ENCODE peak calls at places on chromosomes 11 and 22, in four cellular contexts. B is right atrium auricular region, V is fibroblast of villous mesenchyme, E is ovary. P is an unnamed sample.
A peak's percentile ranks its signal among the peaks of the same experiment; 100 is the strongest.

GRCh38 chr11:73201249-73201648 is 16.8 kb upstream of the P2RY2 start:
- DNase-seq in V (peak; percentile 29), B (no peak), E (peak; percentile 39), P (peak; percentile 73)

GRCh38 chr11:14972581-14973490 is 685 bp upstream of the CALCA start:
- DNase-seq in E (no peak), B (no peak), V (no peak), P (no peak)

GRCh38 chr11:11608783-11609232 is 13.0 kb downstream of the GALNT18 start:
- DNase-seq in V (peak; percentile 6), E (no peak), B (no peak), P (peak; percentile 18)

GRCh38 chr11:59754859-59755700 is at the start of gene STX3:
- DNase-seq in V (peak; percentile 66), B (peak; percentile 60), E (peak; percentile 83), P (peak; percentile 75)

GRCh38 chr22:44632823-44633478 is 69.1 kb upstream of the PRR5 start:
- DNase-seq in E (no peak), B (no peak), V (no peak), P (no peak)

GRCh38 chr11:124315052-124315451 is 1.3 kb upstream of the OR8D1 start:
- DNase-seq in E (no peak), B (no peak), V (peak; percentile 63), P (no peak)

GRCh38 chr11:122923302-122923701 is 40.7 kb downstream of the JHY start:
- DNase-seq in V (peak; percentile 26), B (no peak), E (no peak), P (no peak)

GRCh38 chr11:36451045-36451444 is 59.0 kb downstream of the TRAF6 start:
- DNase-seq in E (no peak), B (no peak), V (no peak), P (no peak)

GRCh38 chr11:786235-787083 is 3.4 kb downstream of the CEND1 start:
- DNase-seq in V (no peak), E (no peak), B (no peak), P (no peak)

GRCh38 chr11:16242806-16243205 is 113.5 kb downstream of the SOX6 start:
- DNase-seq in E (no peak), V (no peak), B (no peak), P (no peak)

GRCh38 chr11:28713850-28714249 is 605.7 kb downstream of the METTL15 start:
- DNase-seq in V (no peak), E (no peak), B (no peak), P (no peak)

GRCh38 chr22:46547883-46548244 is 10.4 kb upstream of the CELSR1 start:
- DNase-seq in V (peak; percentile 88), E (no peak), B (peak; percentile 89), P (peak; percentile 91)

GRCh38 chr11:125505518-125505917 is 9.5 kb upstream of the FEZ1 start:
- DNase-seq in B (no peak), E (no peak), V (no peak), P (no peak)

GRCh38 chr11:121367434-121367833 is 74.9 kb downstream of the SC5D start:
- DNase-seq in B (no peak), V (peak; percentile 34), E (no peak), P (peak; percentile 33)

GRCh38 chr22:20420157-20420842 is 17.3 kb downstream of the SCARF2 start:
- DNase-seq in V (no peak), B (no peak), E (peak; percentile 20), P (no peak)

GRCh38 chr11:105693075-105693474 is 83.2 kb downstream of the GRIA4 start:
- DNase-seq in V (peak; percentile 19), E (no peak), B (no peak), P (peak; percentile 1)

GRCh38 chr11:22711212-22711770 is 44.9 kb downstream of the GAS2 start:
- DNase-seq in V (no peak), B (no peak), E (no peak), P (no peak)

GRCh38 chr11:118312328-118312727 is 7.8 kb downstream of the CD3E start:
- DNase-seq in B (no peak), E (no peak), V (no peak), P (no peak)

GRCh38 chr11:9642894-9643293 is 21.0 kb upstream of the SWAP70 start:
- DNase-seq in V (no peak), E (no peak), B (no peak), P (no peak)

GRCh38 chr22:36052505-36052941 is 23.9 kb upstream of the RBFOX2 start:
- DNase-seq in E (no peak), V (peak; percentile 25), B (no peak), P (peak; percentile 72)

GRCh38 chr11:129460714-129461113 is 85.1 kb downstream of the BARX2 start:
- DNase-seq in V (no peak), B (no peak), E (no peak), P (no peak)

GRCh38 chr22:46604306-46604690 is 15.9 kb upstream of the GRAMD4 start:
- DNase-seq in B (no peak), E (no peak), V (peak; percentile 16), P (no peak)

GRCh38 chr11:87330072-87330678 is 292.4 kb downstream of the TMEM135 start:
- DNase-seq in B (no peak), E (no peak), V (no peak), P (no peak)

GRCh38 chr22:33247758-33248157 is 189.6 kb upstream of the SYN3 start:
- DNase-seq in B (no peak), E (no peak), V (no peak), P (peak; percentile 45)

GRCh38 chr22:25172153-25172552 is 27.5 kb upstream of the CRYBB3 start:
- DNase-seq in V (no peak), E (no peak), B (no peak), P (peak; percentile 17)

GRCh38 chr11:117874253-117874909 is 2.1 kb downstream of the FXYD6 start:
- DNase-seq in V (no peak), B (no peak), E (no peak), P (no peak)

GRCh38 chr22:50260801-50261614 is 475 bp downstream of the MAPK12 start:
- DNase-seq in V (peak; percentile 73), B (no peak), E (peak; percentile 76), P (peak; percentile 69)

GRCh38 chr11:118010738-118011461 is 24.7 kb downstream of the IL10RA start:
- DNase-seq in E (no peak), B (peak; percentile 66), V (no peak), P (no peak)

GRCh38 chr22:50112151-50113118 is 22.6 kb downstream of the MOV10L1 start:
- DNase-seq in E (no peak), V (peak; percentile 91), B (no peak), P (peak; percentile 89)

GRCh38 chr11:119942021-119942420 is 195.9 kb downstream of the TRIM29 start:
- DNase-seq in V (no peak), B (no peak), E (no peak), P (no peak)

DNA sequence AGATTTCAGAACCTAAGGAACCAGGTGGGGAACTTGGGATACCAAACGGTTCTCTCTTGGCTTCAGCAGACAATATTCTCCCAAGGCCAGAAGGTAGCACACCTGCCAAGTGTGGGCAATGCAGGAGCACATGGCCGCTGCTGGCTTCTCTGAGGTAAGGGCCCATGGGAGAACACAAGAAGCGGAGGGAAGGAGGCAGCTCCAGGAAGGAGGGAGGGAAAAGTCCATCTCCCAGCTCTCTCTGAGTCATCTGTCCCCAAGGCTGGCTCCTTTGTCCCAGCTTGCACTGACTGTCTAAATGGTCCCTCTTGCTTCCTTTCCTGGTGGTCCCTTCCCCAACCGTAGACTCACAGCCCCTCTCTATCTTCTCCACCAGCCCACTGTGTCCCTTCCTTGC is 557.9 kb upstream of the CADM1 start:
- DNase-seq in V (no peak), B (no peak), E (no peak), P (no peak)
- TF ChIP-seq CTCF in V (no peak), B (no peak), E (no peak), P (no peak)

GRCh38 chr11:133956650-133957633 is at the start of gene IGSF9B:
- DNase-seq in E (peak; percentile 92), B (peak; percentile 81), V (peak; percentile 49), P (peak; percentile 80)

GRCh38 chr11:133953571-133953970 is 3.2 kb downstream of the IGSF9B start:
- DNase-seq in E (no peak), B (no peak), V (no peak), P (no peak)

GRCh38 chr11:133955945-133956421 is 785 bp downstream of the IGSF9B start:
- DNase-seq in B (no peak), V (no peak), E (no peak), P (no peak)

GRCh38 chr11:133953999-133954398 is 2.8 kb downstream of the IGSF9B start:
- DNase-seq in E (no peak), B (no peak), V (no peak), P (no peak)

GRCh38 chr11:133955091-133955846 is 1.5 kb downstream of the IGSF9B start:
- DNase-seq in E (peak; percentile 49), B (peak; percentile 72), V (no peak), P (peak; percentile 22)
- H3K4me3 ChIP-seq in E (peak overlapping the region; percentile 63), B (peak overlapping the region; percentile 56), V (no peak overlapping the region), P (no peak overlapping the region)

GRCh38 chr11:65266210-65266609 is 4.4 kb downstream of the POLA2 start:
- DNase-seq in B (no peak), V (no peak), E (no peak), P (no peak)
- TF ChIP-seq CTCF in B (no peak), V (no peak), E (no peak), P (peak; percentile 48)

GRCh38 chr22:31577711-31578110 is 81.4 kb downstream of the SFI1 start:
- DNase-seq in V (no peak), E (no peak), B (no peak), P (no peak)
- H3K4me3 ChIP-seq in V (no peak overlapping the region), E (no peak overlapping the region), B (no peak overlapping the region), P (no peak overlapping the region)

GRCh38 chr11:34837246-34837856 is 78.8 kb downstream of the APIP start:
- DNase-seq in E (no peak), B (no peak), V (no peak), P (no peak)
- TF ChIP-seq CTCF in E (no peak), B (no peak), V (no peak), P (peak; percentile 20)

GRCh38 chr22:19005905-19006304 is 69.8 kb upstream of the PRODH start:
- DNase-seq in E (no peak), V (no peak), B (no peak), P (no peak)

GRCh38 chr22:19003518-19003917 is 67.4 kb upstream of the PRODH start:
- DNase-seq in B (no peak), E (no peak), V (no peak), P (no peak)

GRCh38 chr22:19001204-19001603 is 65.1 kb upstream of the PRODH start:
- DNase-seq in B (no peak), V (no peak), E (no peak), P (no peak)

GRCh38 chr22:19004471-19004870 is 68.4 kb upstream of the PRODH start:
- DNase-seq in E (no peak), B (no peak), V (no peak), P (no peak)

DNA sequence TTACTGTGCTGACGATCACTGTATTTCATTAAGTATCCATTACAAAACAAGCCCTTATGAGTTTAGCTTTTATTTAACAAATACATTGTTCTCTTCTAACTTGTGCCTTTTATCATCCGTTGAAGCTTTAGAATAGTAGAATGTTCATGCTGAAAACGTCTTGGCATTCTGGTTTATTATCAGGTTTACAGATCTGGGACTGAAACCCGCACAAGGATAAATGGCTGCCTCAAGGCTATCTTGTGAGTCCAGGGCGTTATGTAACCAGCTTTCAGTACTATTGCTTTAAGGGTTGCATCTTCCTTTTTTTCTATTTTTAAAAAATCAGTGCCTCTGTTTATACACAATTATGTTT is 66.6 kb upstream of the PRODH start:
- DNase-seq in E (no peak), V (no peak), B (no peak), P (no peak)
- H3K4me3 ChIP-seq in E (no peak overlapping the region), V (no peak overlapping the region), B (no peak overlapping the region), P (no peak overlapping the region)

P was measured in cardiac fibroblast.